ENCODE peak calls at places on chromosome 2, in ten cellular contexts. K, E, L, U, P, Y, S, H, Z and Q are unnamed samples.

GRCh38 chr2:3566806-3567205 is 8.3 kb upstream of the RPS7 start:
- DNase-seq in S (no peak), Y (no peak), P (no peak), H (no peak), U (no peak), Z (no peak), E (no peak), L (no peak), K (no peak), Q (no peak)

GRCh38 chr2:62201307-62201706 is 5.4 kb downstream of the B3GNT2 start:
- DNase-seq in S (no peak), H (peak), Z (no peak), Y (no peak), K (no peak), P (no peak), E (no peak), U (no peak), L (peak), Q (no peak)

GRCh38 chr2:43133708-43134570 is 92.5 kb downstream of the ZFP36L2 start:
- DNase-seq in U (peak), Y (no peak), L (no peak), H (no peak), P (no peak), K (no peak), E (no peak), S (peak), Z (peak), Q (no peak)

GRCh38 chr2:190497428-190497827 is 37.1 kb downstream of the NEMP2 start:
- DNase-seq in E (no peak), L (no peak), Y (peak), U (no peak), Z (no peak), S (no peak), H (no peak), K (no peak), P (no peak), Q (no peak)

GRCh38 chr2:63052411-63053234 is 2.0 kb downstream of the OTX1 start:
- DNase-seq in S (peak), K (peak), L (no peak), Z (no peak), P (no peak), H (no peak), Y (no peak), E (no peak), U (no peak), Q (peak)

GRCh38 chr2:150630587-150631235 is 143.2 kb upstream of the RND3 start:
- DNase-seq in H (peak), P (no peak), U (no peak), S (no peak), L (peak), E (no peak), Y (no peak), K (no peak), Z (no peak), Q (no peak)

GRCh38 chr2:650343-651310 is 26.6 kb downstream of the TMEM18 start:
- DNase-seq in H (no peak), Y (no peak), K (no peak), S (no peak), E (no peak), U (no peak), P (no peak), Z (no peak), L (no peak), Q (no peak)

GRCh38 chr2:9665903-9666302 is 35.1 kb upstream of the YWHAQ start:
- DNase-seq in Y (peak), S (no peak), K (no peak), H (peak), Z (no peak), P (peak), L (peak), E (no peak), U (no peak), Q (no peak)

GRCh38 chr2:30662268-30663131 is 144.7 kb downstream of the CAPN13 start:
- DNase-seq in L (peak), Z (no peak), P (peak), H (peak), K (no peak), U (no peak), S (no peak), Y (peak), E (no peak), Q (no peak)

GRCh38 chr2:68167186-68167585 is 9.5 kb downstream of the PNO1 start:
- DNase-seq in L (peak), K (no peak), S (no peak), U (no peak), H (peak), P (no peak), Z (no peak), Y (no peak), E (no peak), Q (no peak)

GRCh38 chr2:237572742-237573101 is 6.3 kb downstream of the PRLH start:
- DNase-seq in K (no peak), L (no peak), H (no peak), E (no peak), U (no peak), S (no peak), P (no peak), Y (no peak), Z (no peak), Q (no peak)

GRCh38 chr2:17271401-17271800 is 246.8 kb downstream of the RAD51AP2 start:
- DNase-seq in E (no peak), U (no peak), Y (no peak), H (no peak), K (no peak), Z (no peak), L (no peak), P (no peak), S (no peak), Q (no peak)

GRCh38 chr2:189751080-189751658 is 11.4 kb downstream of the OSGEPL1 start:
- DNase-seq in Z (peak), Y (peak), S (peak), L (peak), H (peak), P (peak), K (peak), E (no peak), U (peak), Q (peak)

GRCh38 chr2:239724851-239725550 is 300.1 kb downstream of the NDUFA10 start:
- DNase-seq in P (no peak), E (no peak), H (no peak), S (no peak), L (no peak), Z (no peak), U (peak), K (no peak), Y (no peak), Q (no peak)

GRCh38 chr2:208036357-208036756 is 11.0 kb upstream of the PLEKHM3 start:
- DNase-seq in H (no peak), E (no peak), Z (no peak), Y (no peak), P (no peak), K (no peak), U (no peak), L (peak), S (no peak), Q (no peak)

GRCh38 chr2:74777161-74777900 is 56.6 kb upstream of the HK2 start:
- DNase-seq in S (peak), P (no peak), L (no peak), E (no peak), Z (peak), K (no peak), Y (no peak), H (no peak), U (no peak), Q (peak)

GRCh38 chr2:159108178-159108893 is 139.9 kb downstream of the TANC1 start:
- DNase-seq in U (no peak), K (no peak), P (peak), S (no peak), Y (no peak), E (no peak), H (no peak), Z (no peak), L (no peak), Q (no peak)

GRCh38 chr2:200635251-200635650 is 49.4 kb downstream of the AOX1 start:
- DNase-seq in U (no peak), L (no peak), S (no peak), K (no peak), Z (no peak), Y (no peak), H (no peak), P (peak), E (no peak), Q (no peak)

GRCh38 chr2:106575955-106576354 is 88.8 kb downstream of the CD8B2 start:
- DNase-seq in S (no peak), U (no peak), Y (no peak), L (peak), E (no peak), K (no peak), H (peak), Z (no peak), P (peak), Q (no peak)

GRCh38 chr2:228841877-228842276 is 429.2 kb downstream of the PID1 start:
- DNase-seq in S (no peak), L (no peak), E (no peak), U (no peak), Y (no peak), H (peak), P (peak), Z (no peak), K (no peak), Q (no peak)

GRCh38 chr2:112958428-112959108 is 19.2 kb upstream of the IL36G start:
- DNase-seq in P (peak), S (peak), H (peak), L (peak), Z (peak), K (peak), Y (peak), U (peak), E (no peak), Q (peak)

GRCh38 chr2:223383315-223383714 is 218.8 kb downstream of the SCG2 start:
- DNase-seq in E (no peak), U (no peak), P (no peak), S (no peak), Z (no peak), K (no peak), H (peak), Y (no peak), L (peak), Q (no peak)

GRCh38 chr2:133777607-133778006 is 209.3 kb upstream of the NCKAP5 start:
- DNase-seq in K (no peak), H (no peak), S (no peak), L (no peak), U (no peak), P (peak), Z (no peak), Y (no peak), E (no peak), Q (no peak)

GRCh38 chr2:84288335-84288734 is 170.7 kb downstream of the SUCLG1 start:
- DNase-seq in U (no peak), E (no peak), P (no peak), S (no peak), Y (no peak), K (no peak), L (no peak), Z (no peak), H (no peak), Q (no peak)

GRCh38 chr2:221429741-221430491 is 142.2 kb downstream of the EPHA4 start:
- DNase-seq in S (no peak), K (no peak), E (no peak), L (peak), Z (no peak), Y (no peak), H (peak), U (no peak), P (peak), Q (no peak)

GRCh38 chr2:140639628-140640027 is 1491.2 kb downstream of the LRP1B start:
- DNase-seq in H (no peak), K (no peak), Y (no peak), E (no peak), P (no peak), L (no peak), Z (peak), U (no peak), S (no peak), Q (peak)

GRCh38 chr2:70808983-70809958 is 11.1 kb downstream of the CLEC4F start:
- DNase-seq in U (no peak), Z (no peak), K (no peak), H (no peak), P (no peak), S (no peak), E (no peak), Y (no peak), L (no peak), Q (no peak)

GRCh38 chr2:228433706-228434105 is 252.2 kb upstream of the SPHKAP start:
- DNase-seq in E (no peak), P (no peak), U (no peak), K (no peak), H (no peak), L (no peak), S (no peak), Z (no peak), Y (no peak), Q (no peak)

GRCh38 chr2:222751821-222752719 is 80.6 kb downstream of the MOGAT1 start:
- DNase-seq in Z (no peak), U (no peak), Y (no peak), L (no peak), H (no peak), P (no peak), E (no peak), K (no peak), S (peak), Q (no peak)

GRCh38 chr2:12717191-12717987 is 653 bp downstream of the TRIB2 start:
- DNase-seq in S (peak), Z (peak), H (peak), E (peak), U (peak), L (peak), K (peak), Y (peak), P (peak), Q (peak)

DNA sequence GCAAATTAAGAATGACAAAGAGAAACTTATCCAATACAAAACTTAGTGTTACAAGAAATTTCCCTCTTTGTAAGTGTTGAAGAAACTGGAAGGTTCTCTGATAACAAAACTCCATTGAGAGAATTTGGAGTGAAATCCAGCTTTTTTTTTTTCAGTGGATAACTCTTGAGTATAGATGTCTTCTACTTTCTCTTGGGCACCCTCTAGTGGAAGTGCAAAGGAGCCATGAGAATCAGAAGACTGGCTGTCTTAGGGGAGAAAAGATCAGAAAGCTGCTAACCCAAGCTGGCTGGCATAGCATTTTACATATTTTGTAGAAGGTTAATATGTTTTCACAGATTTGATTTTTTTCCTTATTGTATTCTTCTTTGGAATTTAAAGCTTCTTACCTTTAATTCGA is 138.8 kb upstream of the SATB2 start:
- DNase-seq in Y (peak), L (peak), P (peak), S (no peak), E (no peak), K (no peak), Z (no peak), U (no peak), H (no peak), Q (no peak)
- TF ChIP-seq CTCF in Y (peak), L (peak), P (peak), S (peak), E (no peak), K (no peak), Z (peak), U (no peak), H (peak), Q (peak)

GRCh38 chr2:156004460-156004859 is 328.1 kb downstream of the NR4A2 start:
- DNase-seq in L (no peak), P (no peak), S (no peak), Y (no peak), E (no peak), U (no peak), K (no peak), Z (no peak), H (no peak), Q (no peak)

GRCh38 chr2:156006721-156007618 is 325.6 kb downstream of the NR4A2 start:
- DNase-seq in L (no peak), P (no peak), Y (no peak), Z (no peak), S (no peak), H (no peak), U (no peak), E (no peak), K (no peak), Q (no peak)

GRCh38 chr2:156003780-156004179 is 328.7 kb downstream of the NR4A2 start:
- DNase-seq in E (no peak), U (no peak), Z (no peak), H (no peak), Y (no peak), L (no peak), K (no peak), P (no peak), S (no peak), Q (no peak)

GRCh38 chr2:156005531-156005930 is 327.0 kb downstream of the NR4A2 start:
- DNase-seq in P (no peak), Z (no peak), E (no peak), S (no peak), Y (no peak), U (no peak), K (no peak), H (no peak), L (no peak), Q (no peak)

GRCh38 chr2:156005999-156006712 is 326.4 kb downstream of the NR4A2 start:
- DNase-seq in E (no peak), K (no peak), Z (no peak), L (no peak), P (peak), H (peak), Y (peak), U (no peak), S (no peak), Q (no peak)
- TF ChIP-seq CTCF in E (no peak), K (no peak), Z (no peak), L (no peak), P (peak), H (no peak), Y (no peak), U (no peak), S (no peak), Q (no peak)

GRCh38 chr2:98155291-98155690 is 68.3 kb downstream of the VWA3B start:
- DNase-seq in Z (no peak), U (no peak), K (no peak), H (no peak), S (no peak), P (no peak), E (no peak), Y (no peak), L (no peak), Q (no peak)

GRCh38 chr2:98158305-98158704 is 71.3 kb downstream of the VWA3B start:
- DNase-seq in S (no peak), P (no peak), L (no peak), H (no peak), Y (no peak), K (no peak), Z (no peak), E (no peak), U (no peak), Q (no peak)

GRCh38 chr2:98155721-98156120 is 68.8 kb downstream of the VWA3B start:
- DNase-seq in E (no peak), K (no peak), P (peak), Y (no peak), Z (no peak), H (no peak), S (no peak), L (no peak), U (peak), Q (no peak)

GRCh38 chr2:98160574-98160973 is 73.6 kb downstream of the VWA3B start:
- DNase-seq in Z (no peak), Y (no peak), U (peak), P (no peak), L (no peak), K (no peak), H (no peak), S (no peak), E (no peak), Q (no peak)

GRCh38 chr2:98157557-98157956 is 70.6 kb downstream of the VWA3B start:
- DNase-seq in P (no peak), Y (no peak), H (no peak), U (peak), E (no peak), S (no peak), Z (peak), K (peak), L (no peak), Q (no peak)
- TF ChIP-seq CTCF in P (no peak), Y (no peak), H (no peak), U (no peak), E (no peak), S (no peak), Z (peak), K (no peak), L (no peak), Q (no peak)

GRCh38 chr2:183389546-183390080 is 265.4 kb downstream of the NUP35 start:
- DNase-seq in L (no peak), Z (no peak), S (no peak), P (no peak), K (no peak), H (no peak), U (no peak), Y (no peak), E (no peak), Q (no peak)

GRCh38 chr2:183390109-183390508 is 265.9 kb downstream of the NUP35 start:
- DNase-seq in H (no peak), Y (no peak), E (no peak), Z (no peak), K (no peak), S (no peak), L (no peak), P (no peak), U (no peak), Q (no peak)
- TF ChIP-seq CTCF in H (no peak), Y (no peak), E (no peak), Z (no peak), K (no peak), S (no peak), L (no peak), P (no peak), U (no peak), Q (no peak)

GRCh38 chr2:96140941-96141623 is 2.8 kb upstream of the ASTL start:
- DNase-seq in U (peak), S (no peak), Z (no peak), L (no peak), K (no peak), P (no peak), Y (no peak), H (no peak), E (no peak), Q (peak)

GRCh38 chr2:96143231-96143847 is 1.9 kb downstream of the DUSP2 start:
- DNase-seq in K (no peak), S (peak), L (no peak), Z (no peak), Y (no peak), U (no peak), P (no peak), E (no peak), H (no peak), Q (no peak)

GRCh38 chr2:96143848-96144480 is 1.3 kb downstream of the DUSP2 start:
- DNase-seq in L (no peak), Z (no peak), U (peak), S (peak), Y (peak), H (no peak), E (no peak), P (no peak), K (peak), Q (peak)

GRCh38 chr2:96144481-96145027 is 686 bp downstream of the DUSP2 start:
- DNase-seq in P (no peak), Z (no peak), E (no peak), H (no peak), U (no peak), Y (no peak), K (no peak), S (peak), L (no peak), Q (peak)

DNA sequence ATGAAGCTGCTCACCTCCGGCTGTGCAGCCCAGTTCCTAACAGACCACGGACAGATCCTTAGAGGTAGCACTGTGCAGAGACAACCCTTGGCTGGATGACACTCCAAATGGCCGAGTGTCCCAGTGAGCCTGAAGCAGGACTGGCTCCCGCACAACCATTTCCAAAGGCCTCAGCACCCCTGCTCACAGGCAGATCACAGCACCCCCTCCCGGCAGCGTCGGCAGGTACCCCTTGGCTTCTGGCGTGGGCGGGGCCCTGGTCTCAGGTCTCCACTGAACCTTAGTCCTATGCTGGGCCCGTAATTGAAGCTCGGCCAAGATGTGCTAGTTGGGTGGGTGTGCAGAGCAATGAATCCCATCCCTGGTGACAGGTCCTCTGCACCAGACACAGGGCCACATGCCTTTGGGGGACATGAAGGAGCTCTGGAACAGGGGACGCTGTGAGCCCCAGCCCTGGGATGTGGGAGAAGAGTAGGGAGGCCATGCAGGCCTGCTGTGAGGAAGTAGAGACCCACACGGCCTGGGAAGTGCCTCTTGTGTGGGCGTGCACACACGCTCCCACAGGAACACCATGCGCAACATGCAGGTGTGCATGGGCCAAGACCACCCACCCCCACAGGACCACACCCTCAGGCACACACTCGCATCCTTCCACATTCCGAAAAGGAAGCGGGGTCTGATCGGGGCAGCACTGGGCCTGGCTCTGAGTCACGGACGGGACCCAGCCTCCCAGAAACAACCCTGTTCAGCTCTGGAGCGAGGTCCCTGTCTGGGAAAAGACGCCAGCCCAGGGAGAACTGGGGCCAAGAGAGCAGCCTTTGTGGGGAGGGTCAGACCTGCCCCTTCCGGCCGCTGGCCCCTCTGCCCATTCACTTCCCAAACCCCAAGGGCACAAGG is 2.8 kb downstream of the DUSP2 start:
- DNase-seq in U (peak), P (no peak), Z (peak), Y (no peak), S (peak), E (no peak), L (no peak), K (no peak), H (no peak), Q (peak)
- TF ChIP-seq CTCF in U (peak), P (no peak), Z (peak), Y (no peak), S (peak), E (no peak), L (no peak), K (no peak), H (no peak), Q (peak)

GRCh38 chr2:27891063-27891819 is 712 bp downstream of the BABAM2 start:
- DNase-seq in Z (peak), S (peak), E (peak), L (peak), U (peak), Y (peak), K (peak), H (peak), P (peak), Q (peak)
- TF ChIP-seq CTCF in Z (no peak), S (no peak), E (no peak), L (no peak), U (no peak), Y (no peak), K (no peak), H (no peak), P (no peak), Q (no peak)